ENCODE peak calls at places on chromosomes 6 and 20, in nine cellular contexts. U, Q, S, G, E, O, D, K and W are unnamed samples.

GRCh38 chr20:4550740-4551139 is 171.0 kb upstream of the PRND start:
- DNase-seq in G (no peak), Q (no peak), D (no peak), O (peak), K (no peak), U (peak), E (no peak), S (peak), W (no peak)

GRCh38 chr20:31549513-31549880 is 35.3 kb downstream of the HM13 start:
- DNase-seq in K (no peak), U (no peak), Q (no peak), G (no peak), O (no peak), E (no peak), D (no peak), S (no peak), W (no peak)

GRCh38 chr6:78749326-78749725 is 118.0 kb upstream of the IRAK1BP1 start:
- DNase-seq in K (no peak), U (peak), Q (no peak), S (peak), O (peak), E (no peak), G (no peak), D (no peak), W (no peak)

GRCh38 chr6:133241088-133241900 is at the start of gene EYA4:
- DNase-seq in Q (no peak), S (peak), G (peak), O (no peak), K (peak), U (peak), E (no peak), D (peak), W (no peak)

GRCh38 chr6:52522151-52522626 is 54.7 kb downstream of the TRAM2 start:
- DNase-seq in O (peak), U (peak), S (peak), G (no peak), E (peak), Q (no peak), K (no peak), D (peak), W (no peak)

GRCh38 chr6:41053056-41053455 is at the start of gene APOBEC2:
- DNase-seq in U (no peak), O (no peak), S (no peak), D (no peak), K (no peak), Q (no peak), E (no peak), G (peak), W (peak)

GRCh38 chr6:84772428-84773132 is 8.2 kb upstream of the TBX18 start:
- DNase-seq in K (no peak), G (no peak), Q (no peak), E (no peak), O (no peak), D (peak), S (no peak), U (no peak), W (no peak)

GRCh38 chr6:162736933-162737332 is 9.2 kb downstream of the PACRG start:
- DNase-seq in U (no peak), O (no peak), D (no peak), S (no peak), Q (no peak), K (no peak), E (no peak), G (no peak), W (no peak)

GRCh38 chr20:64090165-64090564 is 6.0 kb upstream of the LKAAEAR1 start:
- DNase-seq in Q (no peak), D (no peak), O (no peak), U (no peak), E (no peak), K (no peak), S (no peak), G (no peak), W (no peak)

GRCh38 chr6:161273356-161273751 is 507 bp downstream of the AGPAT4 start:
- DNase-seq in G (no peak), D (peak), E (no peak), O (peak), Q (no peak), K (peak), U (peak), S (peak), W (peak)

GRCh38 chr6:35305117-35305516 is 7.5 kb downstream of the DEF6 start:
- DNase-seq in K (no peak), U (no peak), O (no peak), D (no peak), Q (no peak), E (no peak), S (no peak), G (no peak), W (no peak)

GRCh38 chr6:142822882-142823578 is 121.9 kb downstream of the HIVEP2 start:
- DNase-seq in D (no peak), E (no peak), K (no peak), Q (no peak), U (no peak), O (no peak), G (peak), S (no peak), W (no peak)

GRCh38 chr6:155771822-155772221 is 316.2 kb upstream of the NOX3 start:
- DNase-seq in E (no peak), O (no peak), G (no peak), D (no peak), U (no peak), K (no peak), Q (no peak), S (no peak), W (no peak)

GRCh38 chr6:66937180-66937579 is 1230.2 kb upstream of the EYS start:
- DNase-seq in E (no peak), Q (no peak), U (no peak), G (no peak), S (no peak), K (no peak), O (no peak), D (no peak), W (no peak)

GRCh38 chr20:7327815-7328214 is 560.3 kb downstream of the BMP2 start:
- DNase-seq in U (no peak), S (no peak), E (no peak), K (no peak), O (no peak), Q (no peak), D (no peak), G (no peak), W (no peak)

GRCh38 chr6:149771185-149771584 is 21.6 kb downstream of the PCMT1 start:
- DNase-seq in E (no peak), Q (no peak), G (no peak), S (no peak), K (no peak), D (no peak), U (no peak), O (no peak), W (no peak)

GRCh38 chr6:15960740-15961629 is 167.9 kb upstream of the MYLIP start:
- DNase-seq in G (no peak), S (no peak), U (no peak), Q (no peak), K (no peak), D (peak), O (no peak), E (no peak), W (no peak)

GRCh38 chr20:59735917-59736316 is 131.6 kb downstream of the PHACTR3 start:
- DNase-seq in E (no peak), D (no peak), U (no peak), S (no peak), O (no peak), Q (no peak), K (no peak), G (no peak), W (no peak)

GRCh38 chr20:50379049-50379990 is 130.9 kb upstream of the PTPN1 start:
- DNase-seq in U (peak), Q (peak), K (no peak), O (peak), G (no peak), E (peak), D (peak), S (peak), W (peak)

GRCh38 chr20:41692479-41693135 is 74.4 kb upstream of the CHD6 start:
- DNase-seq in Q (peak), K (peak), O (peak), E (peak), D (peak), G (peak), U (peak), S (peak), W (peak)

GRCh38 chr6:156971153-156971882 is 194.1 kb downstream of the ARID1B start:
- DNase-seq in G (no peak), Q (no peak), U (peak), E (no peak), O (peak), D (no peak), S (no peak), K (no peak), W (no peak)

GRCh38 chr6:113969888-113970807 is 800 bp downstream of the HDAC2 start:
- DNase-seq in Q (no peak), S (peak), D (peak), U (peak), O (peak), K (peak), G (peak), E (peak), W (peak)

GRCh38 chr6:16759646-16760535 is 1.4 kb downstream of the ATXN1 start:
- DNase-seq in G (peak), O (peak), S (peak), D (peak), Q (peak), K (peak), E (peak), U (peak), W (peak)

GRCh38 chr20:59686404-59687346 is 82.3 kb downstream of the PHACTR3 start:
- DNase-seq in U (no peak), E (no peak), K (no peak), S (no peak), O (no peak), D (no peak), Q (no peak), G (no peak), W (no peak)

GRCh38 chr20:13243826-13244376 is 22.8 kb downstream of the ISM1 start:
- DNase-seq in U (no peak), D (peak), G (no peak), K (no peak), Q (no peak), S (no peak), E (no peak), O (peak), W (no peak)

GRCh38 chr6:11971154-11971553 is 41.0 kb upstream of the HIVEP1 start:
- DNase-seq in E (no peak), Q (no peak), O (peak), G (no peak), S (peak), K (no peak), D (peak), U (peak), W (no peak)

GRCh38 chr20:38238834-38239233 is 21.7 kb downstream of the KIAA1755 start:
- DNase-seq in O (no peak), S (no peak), G (no peak), E (no peak), U (no peak), D (no peak), K (no peak), Q (no peak), W (no peak)

GRCh38 chr6:7050911-7051779 is 56.6 kb upstream of the RREB1 start:
- DNase-seq in E (peak), U (peak), K (peak), O (peak), G (peak), S (peak), Q (no peak), D (peak), W (peak)

GRCh38 chr20:51712501-51713212 is 55.5 kb downstream of the ATP9A start:
- DNase-seq in E (no peak), U (peak), S (peak), O (peak), G (peak), K (no peak), Q (no peak), D (peak), W (no peak)

GRCh38 chr6:11263185-11263817 is 30.8 kb upstream of the NEDD9 start:
- DNase-seq in E (peak), U (peak), K (no peak), G (peak), O (peak), Q (peak), D (peak), S (peak), W (peak)

GRCh38 chr6:40907198-40907701 is 131.8 kb downstream of the UNC5CL start:
- DNase-seq in U (peak), K (no peak), S (peak), D (no peak), E (no peak), O (peak), G (peak), Q (no peak), W (peak)

GRCh38 chr6:118781897-118782296 is 112.1 kb upstream of the ASF1A start:
- DNase-seq in O (no peak), G (no peak), Q (no peak), K (no peak), D (no peak), U (no peak), S (no peak), E (no peak), W (no peak)

GRCh38 chr20:43189614-43190331 is at the start of gene PTPRT:
- DNase-seq in U (no peak), Q (no peak), E (no peak), O (no peak), G (peak), K (no peak), S (no peak), D (no peak), W (no peak)
- H3K4me3 ChIP-seq in U (no peak), Q (peak), E (no peak), O (no peak), G (peak), K (no peak), S (no peak), D (no peak), W (peak)

DNA sequence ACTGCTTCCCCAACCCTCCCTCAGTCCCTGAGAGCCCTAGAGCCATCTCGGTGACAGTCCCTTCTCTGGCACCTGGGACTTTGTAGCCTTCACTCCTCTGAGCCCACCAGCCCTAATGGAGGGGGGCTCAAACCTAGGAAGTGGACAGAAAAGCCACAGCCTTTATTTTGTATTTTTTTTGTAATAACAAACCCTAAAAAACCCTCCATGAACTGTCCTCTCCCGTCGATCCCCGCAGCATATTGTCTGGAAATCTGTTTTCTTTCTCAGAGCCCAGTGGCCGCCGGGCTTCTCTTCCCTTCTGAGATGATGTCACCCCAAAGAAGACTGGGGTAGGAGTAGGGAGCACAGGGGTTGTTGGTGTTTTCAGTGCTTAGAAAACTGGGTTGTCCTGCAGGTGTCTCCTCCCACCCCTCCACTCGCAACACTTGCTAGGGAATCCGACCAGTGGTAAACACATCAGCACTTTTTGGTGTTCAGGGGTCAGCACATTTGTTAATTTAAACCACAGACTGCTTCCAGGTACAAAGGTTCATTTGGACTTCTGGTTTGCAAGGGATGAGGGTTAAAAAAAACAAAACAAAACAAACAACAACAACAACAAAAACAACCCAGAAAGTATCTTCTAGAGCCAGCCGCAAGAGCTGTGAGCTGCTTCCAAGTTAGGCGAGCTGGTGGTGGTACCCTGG is 9.9 kb downstream of the PAX1 start:
- DNase-seq in K (no peak), G (no peak), U (no peak), S (no peak), O (no peak), D (no peak), E (no peak), Q (no peak), W (no peak)
- H3K4me3 ChIP-seq in K (no peak), G (no peak), U (no peak), S (no peak), O (no peak), D (no peak), E (no peak), Q (no peak), W (no peak)

DNA sequence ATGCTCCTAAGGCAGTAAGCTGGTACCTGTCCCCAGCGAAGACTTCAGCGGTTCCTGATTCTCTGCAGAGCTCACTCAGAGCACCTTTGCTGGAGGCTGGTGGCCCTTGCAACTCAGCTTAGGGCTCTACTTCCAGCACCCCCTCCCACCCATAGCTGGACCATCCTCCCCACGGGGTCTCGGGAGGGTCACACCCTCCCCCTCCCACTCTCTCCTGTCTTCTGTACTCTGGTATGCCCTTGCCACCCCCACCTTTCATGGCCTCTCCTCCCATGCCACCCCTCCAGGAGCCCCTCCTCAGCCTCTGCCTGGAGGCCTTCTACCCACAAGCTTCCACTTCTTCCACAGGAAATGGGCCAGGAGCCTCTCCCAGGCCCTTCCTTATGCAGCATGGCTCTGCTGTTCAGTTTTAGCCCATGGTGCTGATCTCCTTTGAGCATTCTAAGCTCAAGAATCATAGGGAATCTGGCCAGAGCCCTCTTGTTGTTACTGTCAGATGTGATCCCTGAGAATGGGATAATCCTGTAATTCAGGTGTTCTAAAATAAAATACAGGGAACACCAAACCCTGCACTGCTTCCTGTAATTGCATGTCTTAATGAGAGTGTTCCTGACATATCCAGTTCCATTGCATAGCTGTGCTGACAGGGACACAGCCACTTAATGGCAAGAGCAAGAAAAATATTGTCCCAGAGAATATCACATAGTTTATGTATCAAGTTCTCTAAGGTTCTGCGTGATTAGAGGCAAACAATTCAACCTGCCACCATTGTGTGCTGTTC is 142.1 kb downstream of the SYNDIG1 start:
- DNase-seq in S (no peak), K (no peak), D (no peak), G (no peak), O (no peak), Q (no peak), U (no peak), E (no peak), W (no peak)
- H3K4me3 ChIP-seq in S (no peak), K (no peak), D (no peak), G (no peak), O (no peak), Q (no peak), U (no peak), E (no peak), W (no peak)

GRCh38 chr20:34953960-34954359 is 1.6 kb downstream of the GSS start:
- DNase-seq in Q (no peak), U (no peak), D (no peak), K (no peak), E (no peak), S (no peak), G (no peak), O (no peak), W (no peak)
- H3K4me3 ChIP-seq in Q (no peak), U (no peak), D (no peak), K (no peak), E (no peak), S (no peak), G (no peak), O (no peak), W (no peak)

GRCh38 chr20:3238616-3239025 is 369 bp downstream of the SLC4A11 start:
- DNase-seq in G (no peak), D (peak), K (peak), O (no peak), S (no peak), U (peak), E (no peak), Q (no peak), W (no peak)
- H3K4me3 ChIP-seq in G (peak), D (peak), K (peak), O (peak), S (peak), U (peak), E (peak), Q (peak), W (peak)

GRCh38 chr6:32411943-32412342 is 5.0 kb upstream of the BTNL2 start:
- DNase-seq in S (no peak), K (no peak), D (no peak), O (no peak), E (no peak), Q (no peak), U (no peak), G (no peak), W (no peak)

GRCh38 chr6:32410906-32411305 is 3.9 kb upstream of the BTNL2 start:
- DNase-seq in E (no peak), S (no peak), U (no peak), G (no peak), Q (no peak), O (no peak), D (no peak), K (no peak), W (no peak)

GRCh38 chr6:32416031-32416430 is 9.1 kb upstream of the BTNL2 start:
- DNase-seq in Q (no peak), S (no peak), G (no peak), E (no peak), U (peak), K (no peak), D (peak), O (no peak), W (no peak)

GRCh38 chr6:32413427-32414047 is 6.6 kb upstream of the BTNL2 start:
- DNase-seq in G (peak), O (peak), E (peak), S (peak), U (peak), D (peak), K (peak), Q (no peak), W (peak)

GRCh38 chr6:32415521-32416019 is 8.6 kb upstream of the BTNL2 start:
- DNase-seq in K (peak), Q (peak), D (peak), O (peak), G (peak), S (peak), U (peak), E (peak), W (peak)
- H3K4me3 ChIP-seq in K (no peak), Q (peak), D (no peak), O (no peak), G (no peak), S (no peak), U (no peak), E (no peak), W (no peak)

GRCh38 chr20:57167292-57167655 is 99.2 kb downstream of the BMP7 start:
- DNase-seq in D (no peak), G (no peak), O (no peak), S (no peak), E (no peak), U (no peak), Q (no peak), K (no peak), W (no peak)

GRCh38 chr20:57170343-57170742 is 96.1 kb downstream of the BMP7 start:
- DNase-seq in G (no peak), U (no peak), D (no peak), S (no peak), E (no peak), K (no peak), Q (no peak), O (no peak), W (no peak)

GRCh38 chr20:57169162-57169561 is 97.3 kb downstream of the BMP7 start:
- DNase-seq in G (no peak), O (no peak), Q (no peak), K (no peak), D (no peak), U (no peak), E (no peak), S (no peak), W (no peak)

GRCh38 chr20:57166568-57167291 is 99.7 kb downstream of the BMP7 start:
- DNase-seq in O (no peak), U (no peak), D (no peak), S (no peak), K (no peak), E (no peak), G (no peak), Q (no peak), W (no peak)

DNA sequence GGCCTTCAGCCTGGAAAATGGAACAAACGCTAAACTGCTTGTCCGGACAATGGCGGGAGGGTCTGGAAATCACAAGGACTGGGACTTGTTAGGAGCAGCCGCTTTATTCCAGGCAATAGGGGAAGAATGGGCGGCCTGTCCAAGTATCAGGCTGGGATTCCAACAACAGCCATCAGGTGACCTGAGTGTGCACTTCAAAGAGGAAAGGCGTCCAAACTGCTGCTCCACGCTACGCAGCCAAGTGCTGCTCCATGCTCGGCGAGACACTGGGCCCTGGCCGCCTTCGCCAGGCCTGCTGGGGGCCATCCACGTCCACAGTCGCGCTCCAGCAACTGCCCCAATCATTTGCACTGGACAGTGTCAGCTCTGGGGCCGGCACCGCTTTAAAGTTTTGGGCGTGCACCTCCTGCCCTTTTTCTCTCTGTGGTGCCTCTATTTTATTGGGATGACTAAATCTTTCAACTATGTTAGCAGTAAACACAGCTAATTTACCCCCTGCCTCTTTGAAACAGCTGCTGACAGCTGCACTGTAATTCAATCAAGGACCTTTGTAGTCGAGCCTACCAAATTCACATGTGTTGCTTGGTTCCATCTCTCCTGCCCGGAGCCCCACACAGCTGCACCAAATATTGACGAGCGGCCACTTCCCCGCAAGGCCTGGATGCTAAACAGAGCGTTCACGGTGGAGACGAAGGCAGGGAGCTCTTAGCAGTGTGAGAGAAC is 98.3 kb downstream of the BMP7 start:
- DNase-seq in O (no peak), U (no peak), S (no peak), G (no peak), Q (no peak), K (no peak), D (peak), E (no peak), W (no peak)
- H3K4me3 ChIP-seq in O (no peak), U (no peak), S (no peak), G (no peak), Q (no peak), K (no peak), D (no peak), E (no peak), W (no peak)